ENCODE peak calls at places on chromosomes 6 and 20, in seven cellular contexts. E is GM20000; O is nephron progenitor cell; Z is neuronal stem cell; X is dermis microvascular lymphatic vessel endothelial cell; M is EL; J is activated CD4-positive, alpha-beta T cell treated with anti-CD3 and anti-CD28 coated beads for 36 hours. D is an unnamed sample.

GRCh38 chr20:46468508-46468907 is 44.9 kb downstream of the ZNF334 start:
- DNase-seq in J (no peak), Z (no peak), O (no peak), M (no peak), X (no peak), E (no peak), D (no peak)

GRCh38 chr20:52681288-52681687 is 290.9 kb upstream of the TSHZ2 start:
- DNase-seq in E (no peak), J (no peak), Z (no peak), X (no peak), M (no peak), O (no peak), D (no peak)

GRCh38 chr6:141981190-141981589 is 151.5 kb upstream of the GJE1 start:
- DNase-seq in M (no peak), E (no peak), Z (no peak), O (no peak), J (no peak), X (no peak), D (no peak)

GRCh38 chr6:34926655-34927054 is 37.6 kb downstream of the ANKS1A start:
- DNase-seq in M (peak), O (no peak), Z (no peak), X (no peak), E (no peak), J (no peak), D (no peak)

GRCh38 chr6:122389704-122390103 is 9.7 kb upstream of the HSF2 start:
- DNase-seq in Z (no peak), M (no peak), X (no peak), E (no peak), J (no peak), O (no peak), D (no peak)

GRCh38 chr20:45905505-45906079 is 6.4 kb downstream of the PLTP start:
- DNase-seq in Z (no peak), M (peak), E (no peak), X (no peak), O (no peak), J (no peak), D (no peak)

GRCh38 chr6:159047896-159048685 is 3.3 kb upstream of the TAGAP start:
- DNase-seq in E (no peak), X (no peak), Z (no peak), O (no peak), M (no peak), J (no peak), D (no peak)

GRCh38 chr6:37490466-37491015 is 9.2 kb downstream of the CCDC167 start:
- DNase-seq in E (no peak), Z (no peak), M (no peak), O (no peak), J (no peak), X (no peak), D (no peak)

GRCh38 chr6:89308525-89309400 is 6.3 kb downstream of the GABRR2 start:
- DNase-seq in O (no peak), E (no peak), J (no peak), Z (no peak), X (no peak), M (no peak), D (no peak)

GRCh38 chr6:52545844-52546119 is 31.1 kb downstream of the TRAM2 start:
- DNase-seq in M (no peak), E (no peak), J (no peak), Z (no peak), O (no peak), X (no peak), D (no peak)

GRCh38 chr20:32037929-32038328 is 14.1 kb upstream of the HCK start:
- DNase-seq in Z (no peak), E (no peak), O (no peak), J (no peak), M (peak), X (no peak), D (no peak)

GRCh38 chr6:105566503-105566902 is 163.6 kb upstream of the PREP start:
- DNase-seq in J (no peak), O (no peak), X (no peak), Z (no peak), E (no peak), M (no peak), D (no peak)

GRCh38 chr6:164554700-164555479 is 754.5 kb downstream of the C6orf118 start:
- DNase-seq in J (no peak), O (no peak), Z (no peak), X (no peak), E (no peak), M (no peak), D (no peak)

GRCh38 chr6:16670183-16670582 is 91.1 kb downstream of the ATXN1 start:
- DNase-seq in E (no peak), X (no peak), J (no peak), O (no peak), M (no peak), Z (no peak), D (no peak)

GRCh38 chr6:43774776-43775583 is 5.0 kb downstream of the VEGFA start:
- DNase-seq in J (peak), E (peak), O (peak), M (peak), X (no peak), Z (peak), D (peak)

GRCh38 chr20:2165871-2166270 is 64.2 kb downstream of the STK35 start:
- DNase-seq in Z (no peak), O (no peak), X (no peak), M (no peak), J (no peak), E (no peak), D (no peak)

GRCh38 chr20:58688838-58689237 is 3.8 kb upstream of the NPEPL1 start:
- DNase-seq in O (no peak), Z (no peak), E (no peak), J (no peak), M (no peak), X (no peak), D (no peak)

GRCh38 chr6:107735906-107736635 is 88.0 kb downstream of the SCML4 start:
- DNase-seq in X (no peak), J (peak), M (no peak), Z (no peak), O (no peak), E (no peak), D (no peak)

GRCh38 chr20:23331951-23332350 is 18.6 kb upstream of the NXT1 start:
- DNase-seq in Z (no peak), J (no peak), M (peak), E (no peak), X (peak), O (no peak), D (no peak)

GRCh38 chr6:36443951-36444428 is 1.2 kb downstream of the KCTD20 start:
- DNase-seq in J (peak), E (peak), M (peak), Z (no peak), O (no peak), X (no peak), D (no peak)

GRCh38 chr6:163419413-163420314 is 5.1 kb downstream of the QKI start:
- DNase-seq in Z (no peak), M (peak), O (no peak), J (no peak), X (no peak), E (no peak), D (no peak)

GRCh38 chr20:13858496-13859270 is 73.9 kb downstream of the NDUFAF5 start:
- DNase-seq in X (no peak), Z (no peak), E (no peak), J (no peak), M (peak), O (no peak), D (no peak)

GRCh38 chr6:150666071-150666470 is 66.4 kb downstream of the PLEKHG1 start:
- DNase-seq in E (no peak), O (no peak), Z (no peak), X (no peak), J (no peak), M (no peak), D (no peak)

GRCh38 chr20:53163486-53163885 is 191.3 kb downstream of the TSHZ2 start:
- DNase-seq in Z (no peak), X (no peak), O (no peak), E (no peak), M (no peak), J (peak), D (no peak)

GRCh38 chr6:167140589-167141474 is 16.9 kb downstream of the GPR31 start:
- DNase-seq in O (no peak), M (no peak), X (no peak), J (no peak), Z (no peak), E (no peak), D (no peak)

GRCh38 chr6:107794771-107795170 is 29.3 kb downstream of the SCML4 start:
- DNase-seq in Z (no peak), O (no peak), J (no peak), E (no peak), M (no peak), X (no peak), D (no peak)

GRCh38 chr20:8709627-8710026 is 359.3 kb upstream of the PLCB4 start:
- DNase-seq in E (no peak), O (no peak), X (no peak), M (no peak), Z (no peak), J (no peak), D (no peak)

GRCh38 chr6:159742165-159742564 is 14.9 kb downstream of the WTAP start:
- DNase-seq in O (no peak), J (no peak), X (no peak), E (no peak), Z (no peak), M (no peak), D (no peak)

GRCh38 chr20:18465536-18466200 is 1.2 kb downstream of the DZANK1 start:
- DNase-seq in J (no peak), O (no peak), E (no peak), Z (no peak), M (no peak), X (no peak), D (no peak)

GRCh38 chr6:72218125-72218524 is 331.8 kb downstream of the RIMS1 start:
- DNase-seq in Z (peak), E (peak), O (peak), J (peak), X (peak), M (peak), D (no peak)

GRCh38 chr6:24126586-24127192 is 674 bp downstream of the NRSN1 start:
- DNase-seq in E (peak), J (peak), M (peak), Z (peak), X (peak), O (peak), D (no peak)

GRCh38 chr6:123062645-123063044 is 66.6 kb downstream of the CLVS2 start:
- DNase-seq in J (no peak), O (no peak), Z (peak), X (no peak), E (no peak), M (no peak), D (no peak)

D was measured in stimulated activated naive B cell treated with anti-CD40 and anti-IgM and Interleukin-4, amounts not matched to agents 10 μg/mL and 1 μg/mL and 100 μg/mL, for 72 hours.